ENCODE peak calls at places on chromosomes 16 and 17, in five cellular contexts. B, C, Z, M and U are unnamed samples.

GRCh38 chr16:17965131-17965530 is 371.4 kb downstream of the NPIPA8 start:
- DNase-seq in C (no peak), B (no peak), Z (no peak), M (no peak), U (no peak)

GRCh38 chr17:41140360-41141132 is at the start of gene KRTAP4-6:
- DNase-seq in C (no peak), B (no peak), Z (no peak), M (no peak), U (no peak)

GRCh38 chr17:45729284-45729907 is 54.7 kb upstream of the CRHR1 start:
- DNase-seq in Z (no peak), B (no peak), C (no peak), M (no peak), U (no peak)

GRCh38 chr17:31907342-31907975 is 6.0 kb upstream of the UTP6 start:
- DNase-seq in B (no peak), M (no peak), Z (no peak), C (no peak), U (no peak)

GRCh38 chr16:87979352-87979751 is 28.1 kb downstream of the BANP start:
- DNase-seq in Z (no peak), B (no peak), M (no peak), C (no peak), U (no peak)

GRCh38 chr17:41496803-41497484 is 7.2 kb upstream of the KRT36 start:
- DNase-seq in B (peak; percentile 68), M (peak; percentile 12), Z (peak; percentile 91), C (peak; percentile 87), U (peak; percentile 81)

GRCh38 chr16:64920211-64920610 is 201.7 kb downstream of the CDH11 start:
- DNase-seq in M (no peak), B (no peak), Z (no peak), C (no peak), U (no peak)

GRCh38 chr17:28433696-28434095 is 27.7 kb upstream of the SLC46A1 start:
- DNase-seq in Z (no peak), M (no peak), C (no peak), B (no peak), U (no peak)

GRCh38 chr16:47064775-47065174 is 79.0 kb downstream of the NETO2 start:
- DNase-seq in C (no peak), M (no peak), Z (no peak), B (no peak), U (no peak)

GRCh38 chr17:72158895-72159885 is 38.4 kb downstream of the SOX9 start:
- DNase-seq in B (no peak), M (no peak), C (no peak), Z (no peak), U (no peak)

GRCh38 chr16:46929378-46930332 is 43.8 kb downstream of the DNAJA2 start:
- DNase-seq in Z (peak; percentile 91), B (peak; percentile 53), C (peak; percentile 18), M (no peak), U (peak; percentile 84)

GRCh38 chr17:77641718-77642117 is 316.8 kb upstream of the TNRC6C start:
- DNase-seq in M (no peak), C (no peak), Z (no peak), B (no peak), U (no peak)

GRCh38 chr16:66924527-66925321 is 611 bp downstream of the RRAD start:
- DNase-seq in B (no peak), C (no peak), Z (peak; percentile 92), M (no peak), U (peak; percentile 74)

GRCh38 chr16:73068546-73069401 is 20.8 kb upstream of the ZFHX3 start:
- DNase-seq in C (no peak), B (no peak), Z (no peak), M (no peak), U (no peak)

GRCh38 chr16:30699615-30700099 is 686 bp downstream of the SRCAP start:
- DNase-seq in Z (no peak), C (no peak), B (no peak), M (no peak), U (no peak)

DNA sequence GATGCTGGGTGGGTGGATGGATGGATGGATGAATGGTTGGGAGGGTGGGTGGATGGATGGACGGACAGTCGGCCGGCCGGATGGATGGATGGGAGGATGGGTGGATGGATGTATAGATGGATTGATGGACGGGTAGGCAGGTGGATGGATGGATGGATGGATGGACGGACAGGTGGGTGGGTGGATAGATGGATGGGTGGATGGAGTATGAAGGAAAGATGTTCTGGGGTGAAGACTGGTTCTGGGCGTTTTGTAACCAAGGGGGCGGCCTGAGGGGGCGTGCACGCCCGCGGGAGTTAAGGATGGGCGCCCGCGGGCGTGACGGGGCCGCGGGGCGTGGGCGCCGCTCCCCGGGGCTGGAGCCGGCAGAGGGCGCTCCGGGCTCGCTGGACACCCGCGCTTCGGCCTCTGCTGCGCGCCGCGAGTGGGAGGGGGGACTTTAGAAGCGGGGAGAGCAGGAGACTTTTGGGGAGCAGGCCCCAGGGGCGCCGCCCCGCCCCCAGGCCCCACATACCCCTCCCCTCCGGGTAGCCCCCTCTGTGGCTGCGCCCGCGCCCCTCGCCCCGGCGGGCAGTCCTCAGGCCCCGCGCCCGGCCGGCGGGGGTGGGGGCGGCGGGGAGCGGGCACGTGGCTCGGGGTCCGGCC is at the start of gene NECAB2:
- DNase-seq in M (no peak), C (no peak), B (no peak), Z (peak; percentile 98), U (peak; percentile 53)
- TF ChIP-seq ATF3 in M (no peak), C (no peak), B (no peak), Z (no peak), U (no peak)

GRCh38 chr17:63751806-63752205 is 10.2 kb upstream of the STRADA start:
- DNase-seq in B (no peak), C (no peak), M (no peak), Z (no peak), U (no peak)
- TF ChIP-seq ATF3 in B (no peak), C (no peak), M (no peak), Z (no peak), U (no peak)

DNA sequence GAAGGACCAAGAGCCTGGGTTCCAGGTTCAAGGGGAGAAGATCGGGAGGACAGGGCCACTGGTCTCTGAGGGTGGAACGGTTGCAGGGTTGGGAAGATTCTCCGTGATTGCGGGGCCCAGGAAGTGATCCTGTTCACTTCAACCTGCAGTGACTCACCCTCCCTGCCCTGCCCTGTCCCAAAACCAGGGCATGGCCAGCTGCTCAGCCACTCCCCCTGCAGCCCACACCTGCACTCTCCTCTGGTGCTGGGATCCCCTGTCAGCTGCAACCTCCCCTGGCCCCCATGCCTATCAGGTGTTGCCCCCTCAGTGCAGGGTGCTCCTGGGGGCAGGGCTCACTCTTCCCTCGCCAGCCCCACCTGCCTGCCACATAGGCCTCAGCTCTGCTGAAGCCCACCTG is 1.1 kb downstream of the RUNDC3A start:
- DNase-seq in C (no peak), Z (no peak), B (no peak), M (no peak), U (no peak)
- TF ChIP-seq ATF3 in C (no peak), Z (no peak), B (no peak), M (no peak), U (no peak)

GRCh38 chr17:62649570-62649969 is 22.1 kb downstream of the MRC2 start:
- DNase-seq in Z (no peak), C (no peak), B (no peak), M (no peak), U (no peak)

GRCh38 chr17:62652251-62653001 is 25.0 kb downstream of the MRC2 start:
- DNase-seq in M (no peak), Z (no peak), C (no peak), B (no peak), U (peak; percentile 52)

GRCh38 chr17:62648247-62648953 is 20.9 kb downstream of the MRC2 start:
- DNase-seq in B (no peak), M (no peak), Z (no peak), C (no peak), U (peak; percentile 1)

GRCh38 chr17:62648954-62649294 is 21.5 kb downstream of the MRC2 start:
- DNase-seq in M (no peak), Z (no peak), B (no peak), C (no peak), U (peak; percentile 23)

GRCh38 chr17:62650587-62650986 is 23.1 kb downstream of the MRC2 start:
- DNase-seq in Z (no peak), C (no peak), B (no peak), M (no peak), U (peak; percentile 8)
- TF ChIP-seq ATF3 in Z (no peak), C (no peak), B (no peak), M (no peak), U (no peak)

DNA sequence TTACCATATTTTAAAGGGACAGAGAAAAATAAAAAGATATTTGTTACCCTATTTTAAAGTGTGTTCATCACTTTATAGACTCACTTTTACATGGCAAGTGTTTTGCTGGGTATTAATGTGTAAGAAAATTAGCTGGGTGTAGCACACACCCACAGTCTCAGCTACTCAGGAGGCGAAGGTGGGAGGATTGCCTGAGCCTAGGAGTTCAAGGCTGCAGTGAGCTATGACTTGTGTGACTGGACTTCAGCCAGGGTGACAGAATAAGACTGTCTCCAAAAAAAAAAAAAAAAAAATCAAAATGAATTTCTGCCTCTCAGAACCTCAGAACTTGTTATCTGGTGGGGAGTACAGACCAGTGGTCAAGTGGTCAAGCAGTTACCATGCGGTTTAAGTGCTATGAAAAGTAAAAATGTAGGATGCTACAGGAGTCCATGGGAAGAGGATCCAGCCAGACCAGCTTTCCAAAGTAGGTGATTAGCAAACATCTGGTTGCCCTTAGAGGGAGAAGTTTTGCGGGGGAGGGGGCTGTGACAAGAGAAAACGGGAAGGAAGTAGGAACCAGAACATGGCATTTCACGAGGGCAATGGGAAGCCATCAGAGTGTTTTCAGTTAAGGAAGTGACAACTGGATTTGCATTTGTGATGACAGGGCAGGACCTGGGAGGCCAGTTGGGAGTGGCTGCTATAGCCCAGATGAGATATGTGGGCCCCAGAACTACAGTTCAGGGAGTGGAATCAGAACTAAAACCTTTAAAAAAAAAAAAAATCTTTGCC is 13.9 kb downstream of the CNEP1R1 start:
- DNase-seq in M (no peak), Z (no peak), B (no peak), C (no peak), U (peak; percentile 17)
- TF ChIP-seq ATF3 in M (no peak), Z (no peak), B (no peak), C (no peak), U (no peak)

DNA sequence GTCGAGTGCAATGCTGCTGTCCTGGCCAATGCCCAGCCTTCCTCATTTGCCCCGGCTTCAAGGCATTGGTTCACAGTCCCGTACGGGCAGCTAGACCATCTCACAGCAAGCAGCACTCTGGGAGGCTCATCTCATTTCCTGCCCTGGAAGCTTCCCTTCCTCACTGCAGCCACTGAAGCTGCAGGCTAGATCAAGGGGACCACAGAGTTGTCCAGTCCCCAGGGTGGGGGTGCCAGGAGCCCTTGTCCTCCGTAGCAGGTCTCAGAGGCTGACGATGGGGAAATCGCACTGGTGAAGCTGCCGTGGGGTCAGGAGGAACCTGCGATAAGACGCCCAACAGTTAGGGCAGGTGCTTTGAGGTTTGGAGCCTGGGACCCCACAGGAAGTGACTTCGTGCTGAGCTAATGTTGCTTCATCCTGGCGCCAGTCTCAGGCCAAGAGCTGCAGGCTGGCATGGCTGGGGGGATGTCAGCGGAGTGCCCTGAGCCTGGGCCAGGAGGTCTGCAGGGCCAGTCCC is at the start of gene SPNS3:
- DNase-seq in Z (no peak), B (no peak), M (no peak), C (no peak), U (no peak)
- TF ChIP-seq ATF3 in Z (no peak), B (no peak), M (no peak), C (no peak), U (no peak)

DNA sequence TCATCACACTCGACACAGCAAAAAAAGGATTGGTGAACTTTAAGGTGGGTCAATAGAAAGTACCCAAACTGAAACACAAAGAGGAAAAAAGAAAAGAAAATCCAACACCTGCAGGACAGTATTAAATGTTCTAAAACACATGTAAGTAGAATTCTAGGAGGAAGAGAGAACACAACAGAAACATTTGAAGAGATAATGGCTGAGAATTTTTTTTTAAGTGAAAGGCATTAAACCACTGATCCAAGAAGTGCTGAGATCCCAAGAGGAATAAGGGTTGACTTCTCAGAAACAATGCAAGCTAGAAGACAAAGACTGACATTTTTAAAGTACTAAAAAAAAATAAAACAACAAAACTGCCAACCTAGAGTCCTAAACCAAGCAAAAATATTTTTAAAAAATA is 31.6 kb downstream of the VPS53 start:
- DNase-seq in Z (no peak), B (no peak), M (no peak), C (no peak), U (no peak)
- TF ChIP-seq ATF3 in Z (no peak), B (no peak), M (no peak), C (no peak), U (no peak)